ENCODE peak calls at places on chromosomes 1 and 21, in ten cellular contexts. X is small intestine; F is prostate gland; A is tibial artery; T is RWPE1; Q is CD4-positive, alpha-beta memory T cell; S is left ventricle myocardium inferior; R is A673; L is CD4-positive, alpha-beta T cell; U is neuronal stem cell. M is an unnamed sample.

GRCh38 chr1:211327341-211327921 is 798 bp downstream of the TRAF5 start:
- DNase-seq in X (peak), F (no peak), A (no peak), T (peak), Q (peak), S (no peak), R (no peak), L (no peak), U (no peak), M (no peak)

GRCh38 chr1:43177691-43178090 is 5.6 kb downstream of the CFAP57 start:
- DNase-seq in X (no peak), F (no peak), A (no peak), T (no peak), Q (no peak), S (no peak), R (no peak), L (no peak), U (no peak), M (no peak)

GRCh38 chr1:239349699-239350098 is 36.7 kb upstream of the CHRM3 start:
- DNase-seq in X (no peak), F (no peak), A (no peak), T (no peak), Q (no peak), S (no peak), R (no peak), L (no peak), U (no peak), M (no peak)

GRCh38 chr21:25929859-25930520 is 195.2 kb downstream of the GABPA start:
- DNase-seq in X (no peak), F (no peak), A (no peak), T (peak), Q (no peak), S (no peak), R (peak), L (no peak), U (no peak), M (peak)

GRCh38 chr1:18010408-18010807 is 97.2 kb upstream of the IGSF21 start:
- DNase-seq in X (no peak), F (no peak), A (no peak), T (no peak), Q (no peak), S (no peak), R (no peak), L (no peak), U (no peak), M (no peak)

GRCh38 chr1:162111572-162111971 is 42.1 kb downstream of the NOS1AP start:
- DNase-seq in X (no peak), F (no peak), A (no peak), T (no peak), Q (no peak), S (no peak), R (no peak), L (no peak), U (no peak), M (no peak)

GRCh38 chr1:230317823-230318819 is 108.0 kb downstream of the PGBD5 start:
- DNase-seq in X (peak), F (no peak), A (no peak), T (peak), Q (no peak), S (no peak), R (no peak), L (no peak), U (no peak), M (peak)

GRCh38 chr21:46161800-46162592 is 6.6 kb upstream of the FTCD start:
- DNase-seq in X (no peak), F (peak), A (peak), T (no peak), Q (no peak), S (no peak), R (no peak), L (peak), U (no peak), M (no peak)

GRCh38 chr1:113003751-113004690 is 48.0 kb upstream of the SLC16A1 start:
- DNase-seq in X (no peak), F (no peak), A (no peak), T (no peak), Q (no peak), S (no peak), R (no peak), L (no peak), U (no peak), M (no peak)

GRCh38 chr1:97869441-97869840 is 51.4 kb downstream of the DPYD start:
- DNase-seq in X (no peak), F (no peak), A (no peak), T (no peak), Q (no peak), S (no peak), R (no peak), L (no peak), U (no peak), M (no peak)

GRCh38 chr1:39178541-39179431 is 25.7 kb upstream of the MACF1 start:
- DNase-seq in X (no peak), F (no peak), A (no peak), T (peak), Q (no peak), S (no peak), R (no peak), L (no peak), U (no peak), M (peak)

GRCh38 chr1:206012086-206012859 is 9.1 kb upstream of the RAB7B start:
- DNase-seq in X (peak), F (no peak), A (peak), T (no peak), Q (peak), S (peak), R (peak), L (no peak), U (no peak), M (peak)

GRCh38 chr1:117240547-117240946 is 29.8 kb upstream of the VTCN1 start:
- DNase-seq in X (no peak), F (no peak), A (no peak), T (no peak), Q (no peak), S (no peak), R (no peak), L (no peak), U (no peak), M (no peak)
- H3K27ac ChIP-seq in X (no peak), F (no peak), A (no peak), T (no peak), Q (no peak), S (no peak), R (no peak), L (no peak), U (no peak), M (no peak)

GRCh38 chr21:42236693-42237092 is 17.8 kb downstream of the ABCG1 start:
- DNase-seq in X (no peak), F (no peak), A (no peak), T (no peak), Q (no peak), S (no peak), R (no peak), L (no peak), U (no peak), M (no peak)
- H3K27ac ChIP-seq in X (no peak), F (no peak), A (peak), T (no peak), Q (peak), S (peak), R (no peak), L (peak), U (no peak), M (peak)

GRCh38 chr1:75087278-75087677 is 46.9 kb upstream of the LHX8 start:
- DNase-seq in X (no peak), F (no peak), A (no peak), T (no peak), Q (no peak), S (no peak), R (no peak), L (no peak), U (no peak), M (no peak)

GRCh38 chr1:75097686-75098085 is 36.5 kb upstream of the LHX8 start:
- DNase-seq in X (no peak), F (no peak), A (no peak), T (peak), Q (no peak), S (no peak), R (peak), L (no peak), U (no peak), M (peak)

DNA sequence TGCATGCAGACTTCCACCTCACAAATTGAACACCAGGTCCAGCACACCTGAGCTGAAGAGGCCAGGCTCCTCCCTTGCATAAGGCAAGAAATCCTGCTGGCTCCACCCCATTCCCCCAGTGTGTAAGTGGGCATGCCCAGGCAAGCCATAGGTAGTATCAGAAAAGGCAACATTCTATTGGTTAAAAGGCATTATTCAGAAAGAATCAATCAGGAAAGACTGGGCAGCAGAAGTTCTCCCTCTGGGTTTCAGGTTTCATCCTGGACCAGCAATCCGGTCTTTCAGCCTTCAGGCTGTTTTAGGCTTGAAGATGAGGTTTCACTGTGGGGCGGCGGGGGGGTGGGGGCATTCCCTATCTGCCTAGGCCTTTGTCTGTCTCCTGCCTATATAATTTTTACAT is 42.0 kb upstream of the LHX8 start:
- DNase-seq in X (no peak), F (no peak), A (no peak), T (peak), Q (no peak), S (no peak), R (no peak), L (no peak), U (no peak), M (no peak)
- H3K27ac ChIP-seq in X (no peak), F (no peak), A (no peak), T (no peak), Q (no peak), S (no peak), R (no peak), L (no peak), U (no peak), M (no peak)

GRCh38 chr1:227921461-227922185 is 26.1 kb downstream of the WNT9A start:
- DNase-seq in X (no peak), F (no peak), A (no peak), T (no peak), Q (no peak), S (no peak), R (no peak), L (no peak), U (no peak), M (no peak)
- H3K27ac ChIP-seq in X (no peak), F (no peak), A (no peak), T (no peak), Q (no peak), S (no peak), R (no peak), L (no peak), U (no peak), M (no peak)

GRCh38 chr1:145992502-145992936 is 3.9 kb downstream of the TXNIP start:
- DNase-seq in X (peak), F (no peak), A (peak), T (no peak), Q (no peak), S (no peak), R (no peak), L (no peak), U (no peak), M (peak)

GRCh38 chr1:145993618-145994390 is 2.6 kb downstream of the TXNIP start:
- DNase-seq in X (no peak), F (no peak), A (peak), T (no peak), Q (no peak), S (no peak), R (no peak), L (no peak), U (no peak), M (peak)

GRCh38 chr1:145992958-145993617 is 3.3 kb downstream of the TXNIP start:
- DNase-seq in X (no peak), F (no peak), A (no peak), T (no peak), Q (no peak), S (no peak), R (no peak), L (no peak), U (no peak), M (no peak)

GRCh38 chr1:145990249-145991097 is 5.9 kb downstream of the TXNIP start:
- DNase-seq in X (peak), F (no peak), A (peak), T (no peak), Q (peak), S (no peak), R (no peak), L (no peak), U (no peak), M (no peak)

GRCh38 chr1:145991799-145992412 is 4.5 kb downstream of the TXNIP start:
- DNase-seq in X (no peak), F (no peak), A (no peak), T (no peak), Q (peak), S (no peak), R (no peak), L (no peak), U (no peak), M (peak)
- H3K27ac ChIP-seq in X (peak), F (peak), A (peak), T (peak), Q (no peak), S (peak), R (peak), L (no peak), U (no peak), M (peak)

GRCh38 chr1:7476402-7476801 is 294.7 kb upstream of the VAMP3 start:
- DNase-seq in X (no peak), F (no peak), A (no peak), T (no peak), Q (no peak), S (no peak), R (no peak), L (no peak), U (no peak), M (no peak)

GRCh38 chr1:7478142-7478796 is 292.8 kb upstream of the VAMP3 start:
- DNase-seq in X (no peak), F (no peak), A (no peak), T (no peak), Q (no peak), S (no peak), R (peak), L (no peak), U (no peak), M (no peak)

GRCh38 chr1:7478797-7479499 is 292.1 kb upstream of the VAMP3 start:
- DNase-seq in X (peak), F (no peak), A (no peak), T (no peak), Q (no peak), S (peak), R (peak), L (no peak), U (no peak), M (peak)

GRCh38 chr1:7476861-7477534 is 294.1 kb upstream of the VAMP3 start:
- DNase-seq in X (no peak), F (no peak), A (no peak), T (no peak), Q (no peak), S (no peak), R (no peak), L (no peak), U (peak), M (no peak)

GRCh38 chr1:7477593-7477992 is 293.5 kb upstream of the VAMP3 start:
- DNase-seq in X (no peak), F (no peak), A (no peak), T (no peak), Q (no peak), S (no peak), R (no peak), L (no peak), U (no peak), M (no peak)
- H3K27ac ChIP-seq in X (peak), F (no peak), A (no peak), T (peak), Q (no peak), S (peak), R (no peak), L (no peak), U (no peak), M (no peak)

GRCh38 chr1:167991546-167991945 is 54.7 kb upstream of the MPC2 start:
- DNase-seq in X (no peak), F (no peak), A (no peak), T (no peak), Q (no peak), S (no peak), R (peak), L (no peak), U (no peak), M (no peak)
- H3K27ac ChIP-seq in X (no peak), F (no peak), A (no peak), T (no peak), Q (no peak), S (no peak), R (no peak), L (no peak), U (no peak), M (no peak)

M was measured in adrenal gland.